ENCODE peak calls at places on chromosomes 1 and 21, in eight cellular contexts. G is H9, C is lower leg skin, O is colonic mucosa, E is nephron progenitor cell, X is BE2C, U is tibial nerve, H is B cell. Z is an unnamed sample.

GRCh38 chr1:204384636-204385354 is 25.1 kb upstream of the PLEKHA6 start:
- DNase-seq in X (peak; percentile 49), U (no peak), G (no peak), C (no peak), O (no peak), H (no peak), E (no peak), Z (no peak)

GRCh38 chr1:219189021-219189824 is 15.5 kb downstream of the LYPLAL1 start:
- DNase-seq in G (no peak), O (no peak), H (no peak), U (no peak), C (no peak), X (no peak), E (no peak), Z (no peak)

GRCh38 chr1:116951175-116951935 is 41.6 kb downstream of the PTGFRN start:
- DNase-seq in U (no peak), O (peak; percentile 30), X (no peak), C (peak; percentile 44), G (no peak), H (no peak), E (no peak), Z (no peak)

GRCh38 chr1:231404318-231404717 is 17.8 kb downstream of the EGLN1 start:
- DNase-seq in E (no peak), C (no peak), X (no peak), U (no peak), O (no peak), H (no peak), G (no peak), Z (no peak)

GRCh38 chr1:9589719-9590157 is 1.0 kb downstream of the TMEM201 start:
- DNase-seq in U (no peak), X (no peak), O (no peak), G (no peak), E (no peak), H (no peak), C (no peak), Z (no peak)

GRCh38 chr1:7409278-7409677 is 361.8 kb upstream of the VAMP3 start:
- DNase-seq in X (no peak), C (peak; percentile 12), E (no peak), U (no peak), O (peak; percentile 10), G (peak; percentile 14), H (no peak), Z (peak; percentile 77)

GRCh38 chr1:218424528-218424927 is 79.4 kb downstream of the TGFB2 start:
- DNase-seq in H (no peak), C (no peak), G (no peak), E (no peak), U (no peak), O (no peak), X (no peak), Z (no peak)

GRCh38 chr1:237759371-237759770 is 131.4 kb downstream of the ZP4 start:
- DNase-seq in O (no peak), X (no peak), E (no peak), H (no peak), G (no peak), U (no peak), C (no peak), Z (no peak)

GRCh38 chr1:151994956-151995355 is 1.3 kb upstream of the S100A10 start:
- DNase-seq in E (no peak), G (peak; percentile 54), U (no peak), X (no peak), H (no peak), O (peak; percentile 41), C (peak; percentile 43), Z (no peak)

GRCh38 chr1:46153228-46153627 is 20.8 kb upstream of the PIK3R3 start:
- DNase-seq in O (no peak), H (no peak), U (no peak), G (no peak), X (no peak), E (no peak), C (no peak), Z (no peak)

GRCh38 chr1:235999259-235999925 is 65.5 kb downstream of the NID1 start:
- DNase-seq in H (no peak), G (no peak), O (no peak), C (no peak), U (no peak), E (no peak), X (no peak), Z (no peak)

GRCh38 chr1:236064674-236065508 is at the start of gene NID1:
- DNase-seq in O (peak; percentile 56), E (peak; percentile 88), G (peak; percentile 89), C (peak; percentile 64), X (peak; percentile 53), H (no peak), U (peak; percentile 80), Z (peak; percentile 89)

GRCh38 chr1:58204284-58204683 is 342.2 kb downstream of the OMA1 start:
- DNase-seq in U (no peak), G (no peak), X (no peak), C (no peak), O (no peak), E (no peak), H (no peak), Z (no peak)

GRCh38 chr1:63873751-63874150 is 99.9 kb downstream of the ROR1 start:
- DNase-seq in C (no peak), U (no peak), E (no peak), H (no peak), X (no peak), O (no peak), G (no peak), Z (no peak)

GRCh38 chr1:54394104-54394503 is 12.1 kb downstream of the SSBP3 start:
- DNase-seq in O (no peak), X (no peak), U (no peak), E (no peak), G (no peak), C (no peak), H (no peak), Z (no peak)

GRCh38 chr1:116855220-116855619 is 54.5 kb upstream of the PTGFRN start:
- DNase-seq in U (no peak), E (peak; percentile 30), G (no peak), C (no peak), O (peak; percentile 49), H (no peak), X (peak; percentile 46), Z (no peak)

GRCh38 chr1:65330822-65331221 is 21.5 kb downstream of the DNAJC6 start:
- DNase-seq in G (peak; percentile 39), U (no peak), H (no peak), O (no peak), E (no peak), C (no peak), X (no peak), Z (no peak)

GRCh38 chr1:57163332-57163731 is 197.5 kb upstream of the C8B start:
- DNase-seq in E (no peak), C (no peak), O (no peak), X (no peak), U (no peak), H (no peak), G (no peak), Z (no peak)

GRCh38 chr1:154219511-154219910 is 1.2 kb upstream of the UBAP2L start:
- DNase-seq in E (no peak), C (peak; percentile 26), X (no peak), O (peak; percentile 31), G (no peak), H (no peak), U (no peak), Z (peak; percentile 53)

GRCh38 chr1:159879977-159880376 is 17.5 kb upstream of the VSIG8 start:
- DNase-seq in C (no peak), H (no peak), E (no peak), U (no peak), X (no peak), G (no peak), O (no peak), Z (no peak)

GRCh38 chr1:165257969-165258459 is 98.5 kb downstream of the LMX1A start:
- DNase-seq in H (no peak), O (peak; percentile 90), G (peak; percentile 83), C (peak; percentile 75), E (peak; percentile 70), X (peak; percentile 87), U (peak; percentile 59), Z (no peak)

GRCh38 chr1:32470991-32471694 is 6.3 kb downstream of the ZBTB8B start:
- DNase-seq in H (no peak), G (peak; percentile 81), E (no peak), C (no peak), O (no peak), U (no peak), X (peak; percentile 73), Z (no peak)
- TF ChIP-seq CTCF in H (peak; percentile 18), G (peak; percentile 67), E (no peak), C (no peak), O (no peak), U (no peak), X (peak; percentile 66), Z (no peak)

DNA sequence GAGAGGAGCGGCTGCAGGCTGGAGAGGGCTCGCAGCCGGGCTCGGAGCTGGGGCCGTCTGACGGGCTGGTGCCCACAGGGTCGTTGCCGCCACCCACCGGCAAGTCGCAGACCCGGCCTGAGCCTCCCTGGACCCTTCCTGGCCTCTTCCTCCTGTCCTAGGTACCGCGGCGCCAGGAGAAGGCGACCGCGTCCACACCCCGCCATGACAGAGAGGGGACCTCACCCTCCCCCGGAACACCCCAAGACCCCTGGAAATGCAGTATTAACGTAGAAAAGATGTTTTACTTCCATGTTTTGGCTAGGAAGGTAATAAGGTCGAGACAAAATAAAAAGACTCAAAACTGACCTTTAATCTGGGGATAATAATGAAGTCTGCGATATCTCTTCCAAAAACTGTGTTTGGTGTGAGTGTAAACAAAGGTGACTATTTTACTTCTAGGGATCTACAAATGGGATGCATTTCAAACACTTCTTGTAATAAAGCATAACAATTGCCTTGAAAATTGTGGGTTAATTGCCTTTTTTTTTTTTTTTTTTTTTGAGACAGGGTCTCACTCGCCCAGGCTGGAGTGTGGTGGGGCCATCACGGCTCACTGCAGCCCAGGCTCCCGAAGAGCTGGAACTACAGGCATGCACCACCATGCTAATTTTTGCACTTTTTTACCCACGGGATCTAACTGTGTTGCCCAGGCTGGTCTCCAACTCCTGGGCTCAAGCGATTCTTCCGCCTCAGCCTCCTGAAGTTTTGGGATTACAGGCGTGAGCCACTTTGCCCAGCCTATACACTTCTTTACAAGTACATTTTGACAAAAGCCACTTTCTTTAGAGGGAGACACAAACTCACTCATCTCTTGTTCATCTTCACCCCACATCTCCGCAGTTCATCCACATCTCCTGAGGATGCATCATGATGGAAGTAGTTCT is 838 bp upstream of the RSRP1 start:
- DNase-seq in O (no peak), X (no peak), E (no peak), H (no peak), C (no peak), U (no peak), G (no peak), Z (no peak)
- TF ChIP-seq CTCF in O (no peak), X (peak; percentile 24), E (peak; percentile 23), H (peak; percentile 20), C (no peak), U (no peak), G (peak; percentile 57), Z (peak; percentile 35)

DNA sequence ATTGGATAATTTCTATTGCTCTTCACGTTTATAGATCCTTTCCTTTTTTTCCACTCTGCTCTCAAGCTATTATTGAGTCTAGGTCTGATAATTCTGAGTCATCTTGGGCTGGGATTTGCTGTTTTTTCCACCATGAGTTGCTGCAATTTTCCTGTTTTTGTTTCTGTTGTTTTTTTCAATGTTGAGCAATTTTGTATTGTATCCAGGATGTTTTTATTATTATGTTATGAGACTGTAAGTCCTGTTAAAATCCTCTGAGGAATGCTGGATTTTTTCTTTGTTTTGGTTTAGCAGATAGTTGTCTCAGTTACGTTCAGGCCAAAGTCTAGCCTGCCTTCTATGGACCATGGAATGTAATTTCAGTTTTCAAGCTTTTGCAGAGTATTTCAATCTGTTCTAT is 13.0 kb upstream of the SLC35A3 start:
- DNase-seq in G (no peak), C (no peak), X (no peak), E (no peak), H (no peak), U (no peak), O (no peak), Z (no peak)
- TF ChIP-seq CTCF in G (no peak), C (no peak), X (no peak), E (no peak), H (no peak), U (no peak), O (no peak), Z (peak; percentile 23)

GRCh38 chr21:33230518-33231324 is 983 bp downstream of the IFNAR2 start:
- DNase-seq in U (no peak), E (peak; percentile 65), X (peak; percentile 48), O (peak; percentile 57), H (peak; percentile 80), G (peak; percentile 73), C (peak; percentile 20), Z (peak; percentile 85)
- TF ChIP-seq CTCF in U (no peak), E (no peak), X (no peak), O (no peak), H (no peak), G (peak; percentile 50), C (no peak), Z (peak; percentile 11)